ENCODE peak calls at places on chromosomes 12 and 14, in eight cellular contexts. U is LoVo; N is T-helper 2 cell; L is NCI-H510A treated with DMSO at 0.1 percent for 48 hours; O is IMR-90; Z is Calu3; Y is MV-4-11; E is stimulated activated CD8-positive, alpha-beta memory T cell treated with anti-CD3 and anti-CD28 coated beads, Interleukin-4, amount 100 ng/mL, for 24 hours. J is an unnamed sample.
A peak's percentile ranks its signal among the peaks of the same experiment; 100 is the strongest.

GRCh38 chr12:65662590-65662989 is 161.7 kb upstream of the HMGA2 start:
- DNase-seq in N (no peak), U (no peak), Y (no peak), O (no peak), E (no peak), Z (no peak), L (no peak), J (no peak)

GRCh38 chr12:51846911-51847829 is 1.3 kb downstream of the FIGNL2 start:
- DNase-seq in N (peak; percentile 18), Z (peak; percentile 22), U (no peak), O (no peak), Y (no peak), E (peak; percentile 39), L (no peak), J (no peak)

GRCh38 chr14:54881235-54881760 is 21.3 kb downstream of the GCH1 start:
- DNase-seq in Y (peak; percentile 22), N (no peak), Z (no peak), L (no peak), U (peak; percentile 27), O (peak; percentile 46), E (no peak), J (peak; percentile 82)

GRCh38 chr12:64747681-64748080 is 11.5 kb downstream of the GNS start:
- DNase-seq in U (no peak), O (no peak), L (no peak), Z (no peak), Y (no peak), E (no peak), N (no peak), J (no peak)

GRCh38 chr12:81888341-81888740 is 129.2 kb upstream of the PPFIA2 start:
- DNase-seq in Y (no peak), L (no peak), N (no peak), Z (no peak), U (peak; percentile 13), E (no peak), O (no peak), J (no peak)

GRCh38 chr12:74499192-74499591 is 38.4 kb upstream of the ATXN7L3B start:
- DNase-seq in U (no peak), N (no peak), O (no peak), Y (no peak), E (no peak), L (no peak), Z (no peak), J (no peak)

GRCh38 chr12:48969847-48970701 is 1.5 kb downstream of the WNT10B start:
- DNase-seq in U (no peak), N (peak; percentile 26), E (peak; percentile 39), Z (no peak), O (no peak), Y (no peak), L (no peak), J (no peak)

GRCh38 chr12:122403115-122403770 is 19.2 kb downstream of the CLIP1 start:
- DNase-seq in Y (no peak), U (no peak), L (no peak), N (no peak), O (no peak), E (no peak), Z (no peak), J (peak; percentile 15)

GRCh38 chr12:108129017-108129812 is at the start of gene WSCD2:
- DNase-seq in Z (peak; percentile 77), O (no peak), L (peak; percentile 46), Y (peak; percentile 47), U (no peak), E (no peak), N (no peak), J (peak; percentile 77)

GRCh38 chr12:25436206-25436912 is 116.7 kb downstream of the LMNTD1 start:
- DNase-seq in N (no peak), L (peak; percentile 76), U (peak; percentile 68), O (peak; percentile 89), E (no peak), Y (peak; percentile 60), Z (peak; percentile 45), J (peak; percentile 84)

GRCh38 chr12:124620606-124621295 is 53.3 kb upstream of the NCOR2 start:
- DNase-seq in Z (no peak), Y (no peak), E (no peak), U (no peak), O (peak; percentile 33), N (no peak), L (no peak), J (no peak)

GRCh38 chr12:105025890-105026289 is 39.8 kb downstream of the NOPCHAP1 start:
- DNase-seq in L (no peak), Y (no peak), E (no peak), U (no peak), N (no peak), O (peak; percentile 79), Z (no peak), J (no peak)

GRCh38 chr14:96204151-96205058 is at the start of gene BDKRB2:
- DNase-seq in E (no peak), U (peak; percentile 88), N (no peak), Y (peak; percentile 37), L (peak; percentile 91), O (peak; percentile 92), Z (peak; percentile 72), J (peak; percentile 34)

GRCh38 chr14:100116134-100116533 is 43.3 kb downstream of the DEGS2 start:
- DNase-seq in Y (no peak), Z (no peak), E (no peak), U (no peak), N (no peak), O (no peak), L (no peak), J (no peak)

GRCh38 chr14:93544212-93544611 is 113.5 kb downstream of the UNC79 start:
- DNase-seq in U (no peak), Z (no peak), E (no peak), Y (no peak), O (no peak), L (no peak), N (no peak), J (no peak)

GRCh38 chr12:97716356-97716755 is 253.8 kb downstream of the RMST start:
- DNase-seq in L (peak; percentile 10), N (no peak), U (no peak), E (no peak), O (no peak), Z (peak; percentile 30), Y (no peak), J (peak; percentile 2)

GRCh38 chr12:89971880-89972279 is 263.2 kb upstream of the ATP2B1 start:
- DNase-seq in E (no peak), U (peak; percentile 68), O (no peak), N (no peak), Z (no peak), L (no peak), Y (no peak), J (peak; percentile 62)

GRCh38 chr14:44732144-44732543 is 225.1 kb upstream of the FSCB start:
- DNase-seq in E (no peak), Z (no peak), U (no peak), Y (no peak), O (no peak), N (no peak), L (no peak), J (no peak)

GRCh38 chr14:87971010-87971409 is 22.0 kb downstream of the GALC start:
- DNase-seq in Z (no peak), U (no peak), Y (no peak), N (no peak), L (no peak), E (no peak), O (no peak), J (no peak)

GRCh38 chr12:68310370-68310769 is 21.8 kb downstream of the MDM1 start:
- DNase-seq in L (no peak), Y (no peak), E (no peak), Z (no peak), U (no peak), O (peak; percentile 95), N (no peak), J (no peak)

GRCh38 chr14:101953151-101953550 is 11.2 kb upstream of the DYNC1H1 start:
- DNase-seq in Z (no peak), U (no peak), N (no peak), O (no peak), L (no peak), E (no peak), Y (no peak), J (no peak)

GRCh38 chr14:75941030-75941429 is 40.8 kb downstream of the TGFB3 start:
- DNase-seq in U (no peak), E (no peak), N (no peak), O (peak; percentile 17), L (no peak), Z (no peak), Y (no peak), J (no peak)

GRCh38 chr14:54577977-54578376 is 11.0 kb downstream of the SAMD4A start:
- DNase-seq in U (peak; percentile 12), N (no peak), L (no peak), Y (no peak), E (no peak), O (peak; percentile 78), Z (no peak), J (no peak)

GRCh38 chr14:30876692-30877091 is 2.3 kb downstream of the COCH start:
- DNase-seq in Y (no peak), U (no peak), Z (no peak), L (no peak), N (no peak), O (no peak), E (no peak), J (no peak)

GRCh38 chr12:53431187-53431586 is 7.5 kb downstream of the AMHR2 start:
- DNase-seq in N (no peak), O (peak; percentile 49), Y (no peak), L (no peak), Z (no peak), U (no peak), E (no peak), J (no peak)

GRCh38 chr14:22848391-22849164 is 12.2 kb downstream of the MMP14 start:
- DNase-seq in O (peak; percentile 92), U (no peak), N (no peak), L (no peak), Y (no peak), Z (no peak), E (no peak), J (no peak)

GRCh38 chr12:3418609-3419469 is 72.2 kb upstream of the PRMT8 start:
- DNase-seq in L (peak; percentile 78), U (no peak), N (no peak), O (no peak), Y (no peak), E (no peak), Z (no peak), J (no peak)

GRCh38 chr12:84038241-84038640 is 874.4 kb downstream of the SLC6A15 start:
- DNase-seq in U (no peak), O (no peak), Y (no peak), L (no peak), N (no peak), Z (no peak), E (no peak), J (no peak)

GRCh38 chr12:87119713-87120112 is 863.5 kb upstream of the MGAT4C start:
- DNase-seq in L (no peak), N (no peak), U (no peak), Y (no peak), O (no peak), E (no peak), Z (no peak), J (peak; percentile 61)

GRCh38 chr12:76311796-76312195 is 36.4 kb downstream of the BBS10 start:
- DNase-seq in N (no peak), U (no peak), Z (no peak), O (peak; percentile 51), E (no peak), L (no peak), Y (no peak), J (no peak)

GRCh38 chr12:4169959-4170358 is 103.6 kb upstream of the CCND2 start:
- DNase-seq in L (no peak), N (no peak), Y (peak; percentile 56), O (no peak), U (no peak), E (no peak), Z (no peak), J (no peak)

GRCh38 chr12:88993655-88994054 is 358.6 kb downstream of the DUSP6 start:
- DNase-seq in Z (peak; percentile 7), O (peak; percentile 83), N (no peak), L (peak; percentile 65), Y (peak; percentile 49), E (no peak), U (peak; percentile 71), J (peak; percentile 81)

GRCh38 chr12:79897617-79898016 is 37.3 kb downstream of the PPP1R12A start:
- DNase-seq in U (peak; percentile 19), Z (peak; percentile 3), N (no peak), E (no peak), L (no peak), Y (no peak), O (peak; percentile 95), J (no peak)

GRCh38 chr14:52951730-52952481 is 1.1 kb upstream of the FERMT2 start:
- DNase-seq in Y (no peak), Z (peak; percentile 58), N (no peak), E (no peak), U (peak; percentile 74), L (peak; percentile 52), O (peak; percentile 80), J (peak; percentile 65)